ENCODE peak calls at places on chromosomes 4 and X, in five cellular contexts. One of them, this sample, is unnamed. For H3K9me3 and H3K4me1, the result is how much of the 10 kb centered on the place peaks cover.

GRCh38 chr4:168864831-168865541 is 145.1 kb downstream of the CBR4 start:
- DNase-seq in pancreas: no peak
- DNase-seq in IMR-90: peak
- DNase-seq in OCI-LY7: no peak
- DNase-seq in suprapubic skin: no peak
- DNase-seq in this sample: no peak

GRCh38 chr4:103424853-103425252 is 226.7 kb upstream of the CENPE start:
- DNase-seq in pancreas: peak
- DNase-seq in IMR-90: no peak
- DNase-seq in OCI-LY7: no peak
- DNase-seq in suprapubic skin: no peak
- DNase-seq in this sample: no peak

GRCh38 chr4:68361146-68361589 is 11.3 kb upstream of the YTHDC1 start:
- DNase-seq in pancreas: no peak
- DNase-seq in IMR-90: peak
- DNase-seq in OCI-LY7: no peak
- DNase-seq in suprapubic skin: no peak
- DNase-seq in this sample: no peak

GRCh38 chr4:177159600-177159999 is 150.1 kb upstream of the NEIL3 start:
- DNase-seq in pancreas: no peak
- DNase-seq in IMR-90: no peak
- DNase-seq in OCI-LY7: no peak
- DNase-seq in suprapubic skin: no peak
- DNase-seq in this sample: no peak

GRCh38 chrX:2710041-2710471 is 19.0 kb downstream of the CD99 start:
- DNase-seq in pancreas: no peak
- DNase-seq in IMR-90: peak
- DNase-seq in OCI-LY7: no peak
- DNase-seq in suprapubic skin: peak
- DNase-seq in this sample: peak

GRCh38 chr4:42568610-42569207 is 88.2 kb downstream of the ATP8A1 start:
- DNase-seq in pancreas: peak
- DNase-seq in IMR-90: peak
- DNase-seq in OCI-LY7: peak
- DNase-seq in suprapubic skin: no peak
- DNase-seq in this sample: peak

GRCh38 chr4:147731611-147732515 is at the start of gene ARHGAP10:
- DNase-seq in pancreas: peak
- DNase-seq in IMR-90: peak
- DNase-seq in OCI-LY7: no peak
- DNase-seq in suprapubic skin: peak
- DNase-seq in this sample: peak

GRCh38 chr4:32061916-32062315 is 1341.7 kb downstream of the PCDH7 start:
- DNase-seq in pancreas: no peak
- DNase-seq in IMR-90: no peak
- DNase-seq in OCI-LY7: no peak
- DNase-seq in suprapubic skin: no peak
- DNase-seq in this sample: no peak

GRCh38 chr4:60133414-60133813 is 1066.7 kb upstream of the ADGRL3 start:
- DNase-seq in pancreas: no peak
- DNase-seq in IMR-90: peak
- DNase-seq in OCI-LY7: no peak
- DNase-seq in suprapubic skin: no peak
- DNase-seq in this sample: no peak

GRCh38 chr4:173217727-173218126 is 49.1 kb downstream of the GALNT7 start:
- DNase-seq in pancreas: no peak
- DNase-seq in IMR-90: peak
- DNase-seq in OCI-LY7: no peak
- DNase-seq in suprapubic skin: no peak
- DNase-seq in this sample: no peak

GRCh38 chr4:66178901-66179300 is 508.6 kb upstream of the EPHA5 start:
- DNase-seq in pancreas: no peak
- DNase-seq in IMR-90: no peak
- DNase-seq in OCI-LY7: no peak
- DNase-seq in suprapubic skin: no peak
- DNase-seq in this sample: no peak

GRCh38 chr4:147843162-147843561 is 111.3 kb downstream of the ARHGAP10 start:
- DNase-seq in pancreas: no peak
- DNase-seq in IMR-90: no peak
- DNase-seq in OCI-LY7: peak
- DNase-seq in suprapubic skin: no peak
- DNase-seq in this sample: no peak

GRCh38 chrX:68307767-68308166 is 125.5 kb downstream of the OPHN1 start:
- DNase-seq in pancreas: no peak
- DNase-seq in IMR-90: peak
- DNase-seq in OCI-LY7: no peak
- DNase-seq in suprapubic skin: no peak
- DNase-seq in this sample: no peak

GRCh38 chr4:148515248-148515647 is 73.0 kb upstream of the NR3C2 start:
- DNase-seq in pancreas: no peak
- DNase-seq in IMR-90: peak
- DNase-seq in OCI-LY7: no peak
- DNase-seq in suprapubic skin: no peak
- DNase-seq in this sample: no peak

GRCh38 chr4:37471971-37472370 is 214.2 kb downstream of the RELL1 start:
- DNase-seq in pancreas: peak
- DNase-seq in IMR-90: no peak
- DNase-seq in OCI-LY7: no peak
- DNase-seq in suprapubic skin: no peak
- DNase-seq in this sample: no peak

GRCh38 chr4:57162499-57163019 is 52.4 kb upstream of the IGFBP7 start:
- DNase-seq in pancreas: no peak
- DNase-seq in IMR-90: no peak
- DNase-seq in OCI-LY7: no peak
- DNase-seq in suprapubic skin: no peak
- DNase-seq in this sample: no peak

GRCh38 chr4:168074861-168075260 is 17.5 kb upstream of the ANXA10 start:
- DNase-seq in pancreas: no peak
- DNase-seq in IMR-90: no peak
- DNase-seq in OCI-LY7: no peak
- DNase-seq in suprapubic skin: no peak
- DNase-seq in this sample: no peak

GRCh38 chr4:126065016-126065415 is 750.3 kb downstream of the FAT4 start:
- DNase-seq in pancreas: no peak
- DNase-seq in IMR-90: no peak
- DNase-seq in OCI-LY7: no peak
- DNase-seq in suprapubic skin: no peak
- DNase-seq in this sample: no peak

GRCh38 chr4:78222575-78223186 is 165.6 kb downstream of the FRAS1 start:
- DNase-seq in pancreas: no peak
- DNase-seq in IMR-90: no peak
- DNase-seq in OCI-LY7: no peak
- DNase-seq in suprapubic skin: no peak
- DNase-seq in this sample: no peak

GRCh38 chr4:118877797-118878196 is 10.9 kb upstream of the SYNPO2 start:
- DNase-seq in pancreas: no peak
- DNase-seq in IMR-90: no peak
- DNase-seq in OCI-LY7: no peak
- DNase-seq in suprapubic skin: no peak
- DNase-seq in this sample: no peak

GRCh38 chrX:148380614-148381561 is 119.5 kb upstream of the AFF2 start:
- DNase-seq in pancreas: no peak
- DNase-seq in IMR-90: no peak
- DNase-seq in OCI-LY7: peak
- DNase-seq in suprapubic skin: no peak
- DNase-seq in this sample: peak

GRCh38 chrX:134443020-134443419 is 16.9 kb upstream of the HPRT1 start:
- DNase-seq in pancreas: no peak
- DNase-seq in IMR-90: no peak
- DNase-seq in OCI-LY7: peak
- DNase-seq in suprapubic skin: no peak
- DNase-seq in this sample: no peak

GRCh38 chr4:99790796-99791617 is 25.6 kb upstream of the DAPP1 start:
- DNase-seq in pancreas: no peak
- DNase-seq in IMR-90: no peak
- DNase-seq in OCI-LY7: no peak
- DNase-seq in suprapubic skin: no peak
- DNase-seq in this sample: no peak

GRCh38 chrX:41655631-41656030 is 33.1 kb upstream of the GPR34 start:
- DNase-seq in pancreas: no peak
- DNase-seq in IMR-90: peak
- DNase-seq in OCI-LY7: no peak
- DNase-seq in suprapubic skin: no peak
- DNase-seq in this sample: no peak

GRCh38 chr4:53313510-53313909 is 52.4 kb downstream of the SCFD2 start:
- DNase-seq in pancreas: no peak
- DNase-seq in IMR-90: peak
- DNase-seq in OCI-LY7: peak
- DNase-seq in suprapubic skin: no peak
- DNase-seq in this sample: no peak

GRCh38 chrX:1519022-1519497 is 17.9 kb downstream of the P2RY8 start:
- DNase-seq in pancreas: no peak
- DNase-seq in IMR-90: no peak
- DNase-seq in OCI-LY7: no peak
- DNase-seq in suprapubic skin: no peak
- DNase-seq in this sample: no peak

GRCh38 chrX:154652311-154653047 is 900 bp downstream of the CTAG2 start:
- DNase-seq in pancreas: no peak
- DNase-seq in IMR-90: no peak
- DNase-seq in OCI-LY7: no peak
- DNase-seq in suprapubic skin: no peak
- DNase-seq in this sample: no peak

GRCh38 chrX:7146026-7146702 is 1.3 kb upstream of the STS start:
- DNase-seq in pancreas: no peak
- DNase-seq in IMR-90: no peak
- DNase-seq in OCI-LY7: no peak
- DNase-seq in suprapubic skin: no peak
- DNase-seq in this sample: no peak

GRCh38 chrX:7145454-7145853 is 2.1 kb upstream of the STS start:
- DNase-seq in pancreas: no peak
- DNase-seq in IMR-90: peak
- DNase-seq in OCI-LY7: no peak
- DNase-seq in suprapubic skin: no peak
- DNase-seq in this sample: no peak

GRCh38 chrX:7147431-7147977 is at the start of gene STS:
- DNase-seq in pancreas: peak
- DNase-seq in IMR-90: peak
- DNase-seq in OCI-LY7: peak
- DNase-seq in suprapubic skin: peak
- DNase-seq in this sample: peak

GRCh38 chrX:7147978-7148824 is at the start of gene PUDP:
- DNase-seq in pancreas: peak
- DNase-seq in IMR-90: peak
- DNase-seq in OCI-LY7: peak
- DNase-seq in suprapubic skin: peak
- DNase-seq in this sample: peak

GRCh38 chrX:7146703-7147430 is 645 bp upstream of the STS start:
- DNase-seq in pancreas: no peak
- DNase-seq in IMR-90: no peak
- DNase-seq in OCI-LY7: peak
- DNase-seq in suprapubic skin: no peak
- DNase-seq in this sample: no peak
- H3K4me3 ChIP-seq in pancreas: peak
- H3K4me3 ChIP-seq in IMR-90: peak
- H3K4me3 ChIP-seq in OCI-LY7: peak
- H3K4me3 ChIP-seq in suprapubic skin: peak
- H3K4me3 ChIP-seq in this sample: peak

GRCh38 chrX:55163171-55163570 is 57.0 kb upstream of the PAGE5 start:
- DNase-seq in pancreas: no peak
- DNase-seq in IMR-90: no peak
- DNase-seq in OCI-LY7: no peak
- DNase-seq in suprapubic skin: no peak
- DNase-seq in this sample: no peak

GRCh38 chrX:55161581-55161980 is 58.6 kb upstream of the PAGE5 start:
- DNase-seq in pancreas: no peak
- DNase-seq in IMR-90: no peak
- DNase-seq in OCI-LY7: no peak
- DNase-seq in suprapubic skin: no peak
- DNase-seq in this sample: no peak

GRCh38 chrX:55169782-55170181 is 50.4 kb upstream of the PAGE5 start:
- DNase-seq in pancreas: no peak
- DNase-seq in IMR-90: no peak
- DNase-seq in OCI-LY7: peak
- DNase-seq in suprapubic skin: no peak
- DNase-seq in this sample: no peak

DNA sequence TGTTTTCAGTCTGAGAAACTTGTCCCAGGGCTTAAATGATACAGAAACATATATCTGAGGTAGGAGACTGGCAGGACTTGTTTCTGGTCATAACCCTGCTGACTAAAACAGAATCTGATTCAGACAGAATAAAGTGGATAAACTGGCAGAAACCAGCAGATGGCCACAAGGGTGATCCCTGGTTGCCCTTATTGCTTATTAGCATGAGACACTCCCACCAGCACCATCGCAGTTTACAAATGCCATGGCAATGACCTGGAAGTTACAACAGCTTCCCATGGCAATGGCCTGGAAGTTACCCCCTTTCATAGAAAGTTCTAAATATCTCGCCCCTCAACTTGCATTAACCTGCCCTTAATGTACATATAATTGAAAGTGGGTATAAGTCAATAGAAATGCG is 53.0 kb upstream of the PAGE5 start:
- DNase-seq in pancreas: no peak
- DNase-seq in IMR-90: no peak
- DNase-seq in OCI-LY7: no peak
- DNase-seq in suprapubic skin: no peak
- DNase-seq in this sample: no peak
- H3K9me3 ChIP-seq in pancreas: under half
- H3K9me3 ChIP-seq in IMR-90: under half
- H3K9me3 ChIP-seq in OCI-LY7: under half
- H3K9me3 ChIP-seq in suprapubic skin: under half
- H3K9me3 ChIP-seq in this sample: under half

DNA sequence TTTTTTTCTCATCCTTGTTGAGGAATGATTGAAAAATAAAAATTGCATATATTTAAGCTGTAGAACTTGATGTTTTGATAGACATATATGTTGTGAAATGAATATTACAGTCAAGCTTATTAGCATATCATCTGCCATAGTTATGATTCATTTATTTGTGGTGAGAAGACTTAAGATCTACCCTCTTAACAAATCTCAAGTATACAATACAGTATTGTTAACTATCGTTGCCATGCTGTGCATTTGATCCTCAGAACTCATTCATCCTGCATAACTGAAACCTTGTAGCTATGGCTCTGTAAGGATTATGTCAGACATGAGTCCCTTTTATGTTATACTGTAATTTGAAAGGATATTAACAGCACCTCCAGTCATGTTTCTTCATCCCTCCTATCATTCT is 2045.3 kb downstream of the ARAP2 start:
- DNase-seq in pancreas: no peak
- DNase-seq in IMR-90: no peak
- DNase-seq in OCI-LY7: no peak
- DNase-seq in suprapubic skin: no peak
- DNase-seq in this sample: no peak
- H3K4me1 ChIP-seq in pancreas: under half
- H3K4me1 ChIP-seq in IMR-90: under half
- H3K4me1 ChIP-seq in OCI-LY7: under half
- H3K4me1 ChIP-seq in suprapubic skin: under half
- H3K4me1 ChIP-seq in this sample: under half

DNA sequence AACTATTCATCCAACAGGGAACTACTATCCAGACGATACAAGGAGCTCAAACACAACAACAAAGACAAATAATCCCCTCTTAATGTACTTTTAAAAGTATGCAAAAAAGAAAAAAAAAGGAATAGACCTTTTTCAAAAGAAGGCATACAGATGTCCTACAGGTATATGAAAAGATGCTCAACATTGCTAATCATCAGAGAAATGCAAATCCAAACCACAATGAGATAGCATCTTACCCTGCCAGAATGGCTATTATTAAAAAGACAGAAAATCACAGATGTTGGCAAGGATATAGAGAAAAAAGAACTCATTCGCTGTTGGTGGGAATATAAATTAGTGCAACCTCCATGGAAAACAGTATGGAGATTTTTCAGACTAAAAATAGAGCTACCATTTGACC is 67.1 kb upstream of the ENPP6 start:
- DNase-seq in pancreas: no peak
- DNase-seq in IMR-90: no peak
- DNase-seq in OCI-LY7: peak
- DNase-seq in suprapubic skin: no peak
- DNase-seq in this sample: no peak
- H3K4me3 ChIP-seq in pancreas: no peak
- H3K4me3 ChIP-seq in IMR-90: no peak
- H3K4me3 ChIP-seq in OCI-LY7: peak
- H3K4me3 ChIP-seq in suprapubic skin: no peak
- H3K4me3 ChIP-seq in this sample: no peak